ENCODE peak calls at places on chromosome 17, in ten cellular contexts. I is C1 segment of cervical spinal cord; J is PC-3; F is activated T-cell treated with anti-CD3 and anti-CD28 coated beads, Interleukin-2, amount 50 U/mL, for 48 hours; A is left ventricle myocardium inferior; Y is GM04503; P is NCI-H1694; U is effector CD4-positive, alpha-beta T cell; Q is HFF-Myc; Z is cardiac septum. D is an unnamed sample.

GRCh38 chr17:58332720-58333395 is 4.3 kb upstream of the TSPOAP1 start:
- DNase-seq in I (no peak), J (no peak), F (peak; percentile 90), A (peak; percentile 14), Y (no peak), P (no peak), U (no peak), Q (no peak), Z (peak; percentile 74), D (peak; percentile 88)

GRCh38 chr17:45775148-45775547 is 9.0 kb upstream of the CRHR1 start:
- DNase-seq in I (no peak), J (no peak), F (no peak), A (no peak), Y (no peak), P (no peak), U (no peak), Q (no peak), Z (no peak), D (no peak)

GRCh38 chr17:74842599-74843351 is 16.9 kb downstream of the GRIN2C start:
- DNase-seq in I (peak; percentile 62), J (peak; percentile 82), F (peak; percentile 51), A (peak; percentile 76), Y (no peak), P (peak; percentile 55), U (no peak), Q (peak; percentile 9), Z (peak; percentile 82), D (peak; percentile 42)

GRCh38 chr17:67829331-67829730 is 4.0 kb downstream of the BPTF start:
- DNase-seq in I (no peak), J (peak; percentile 63), F (peak; percentile 52), A (no peak), Y (no peak), P (no peak), U (peak; percentile 15), Q (no peak), Z (no peak), D (peak; percentile 52)

GRCh38 chr17:83065660-83066542 is 13.5 kb upstream of the METRNL start:
- DNase-seq in I (no peak), J (no peak), F (no peak), A (peak; percentile 11), Y (no peak), P (no peak), U (no peak), Q (no peak), Z (peak; percentile 44), D (no peak)

GRCh38 chr17:41340934-41341861 is 9.4 kb downstream of the KRT33A start:
- DNase-seq in I (no peak), J (no peak), F (peak; percentile 54), A (no peak), Y (no peak), P (no peak), U (peak; percentile 43), Q (no peak), Z (no peak), D (peak; percentile 32)

GRCh38 chr17:68396795-68397536 is 60.3 kb downstream of the WIPI1 start:
- DNase-seq in I (no peak), J (no peak), F (no peak), A (no peak), Y (no peak), P (no peak), U (no peak), Q (no peak), Z (no peak), D (no peak)

GRCh38 chr17:40560592-40561293 is 4.5 kb downstream of the CCR7 start:
- DNase-seq in I (no peak), J (no peak), F (peak; percentile 87), A (no peak), Y (no peak), P (no peak), U (peak; percentile 72), Q (no peak), Z (peak; percentile 72), D (peak; percentile 81)

GRCh38 chr17:75504347-75505151 is 10.8 kb downstream of the CASKIN2 start:
- DNase-seq in I (no peak), J (peak; percentile 65), F (peak; percentile 61), A (no peak), Y (no peak), P (no peak), U (peak; percentile 18), Q (no peak), Z (no peak), D (peak; percentile 49)

GRCh38 chr17:79627766-79628690 is 17.2 kb upstream of the RBFOX3 start:
- DNase-seq in I (no peak), J (no peak), F (peak; percentile 3), A (peak; percentile 3), Y (no peak), P (no peak), U (no peak), Q (no peak), Z (peak; percentile 38), D (no peak)

GRCh38 chr17:31155208-31155810 is 60.5 kb downstream of the NF1 start:
- DNase-seq in I (no peak), J (no peak), F (no peak), A (no peak), Y (no peak), P (no peak), U (no peak), Q (no peak), Z (no peak), D (no peak)

GRCh38 chr17:8964801-8965393 is 610 bp downstream of the PIK3R5 start:
- DNase-seq in I (no peak), J (no peak), F (peak; percentile 71), A (no peak), Y (no peak), P (no peak), U (peak; percentile 34), Q (no peak), Z (no peak), D (peak; percentile 54)

D was measured in stimulated activated naive CD8-positive, alpha-beta T cell treated with anti-CD3 and anti-CD28 coated beads, Interleukin-15, Interleukin-2, amounts not matched to agents 100 U/mL and 50 U/mL, for 24 hours.